ENCODE peak calls at places on chromosomes 11 and 22, in seven cellular contexts. B, A, C, X, Q, Z and K are unnamed samples.

GRCh38 chr22:35446365-35446764 is 46.4 kb downstream of the MCM5 start:
- DNase-seq in B (no peak), A (no peak), C (peak; percentile 95), X (peak; percentile 73), Q (peak; percentile 87), Z (no peak), K (no peak)

GRCh38 chr22:49306632-49306975 is 521.1 kb downstream of the BRD1 start:
- DNase-seq in B (no peak), A (no peak), C (no peak), X (no peak), Q (no peak), Z (no peak), K (no peak)

GRCh38 chr22:46829140-46829891 is 66.9 kb downstream of the TBC1D22A start:
- DNase-seq in B (no peak), A (no peak), C (peak; percentile 90), X (peak; percentile 66), Q (peak; percentile 69), Z (no peak), K (no peak)

GRCh38 chr11:118434553-118435232 is 1.6 kb upstream of the KMT2A start:
- DNase-seq in B (peak; percentile 66), A (peak; percentile 47), C (peak; percentile 24), X (no peak), Q (peak; percentile 57), Z (no peak), K (peak; percentile 82)

GRCh38 chr11:7527029-7527428 is 13.2 kb downstream of the PPFIBP2 start:
- DNase-seq in B (no peak), A (peak; percentile 23), C (no peak), X (no peak), Q (no peak), Z (no peak), K (no peak)

GRCh38 chr22:41822289-41823057 is 10.4 kb upstream of the SREBF2 start:
- DNase-seq in B (peak; percentile 58), A (no peak), C (peak; percentile 85), X (no peak), Q (peak; percentile 70), Z (peak; percentile 65), K (peak; percentile 79)

GRCh38 chr11:79047356-79047755 is 393.5 kb downstream of the TENM4 start:
- DNase-seq in B (no peak), A (no peak), C (no peak), X (no peak), Q (no peak), Z (no peak), K (peak; percentile 74)

GRCh38 chr22:32987081-32987631 is 71.0 kb downstream of the SYN3 start:
- DNase-seq in B (no peak), A (no peak), C (no peak), X (no peak), Q (no peak), Z (no peak), K (peak; percentile 60)

GRCh38 chr11:8263109-8263768 is 439 bp downstream of the LMO1 start:
- DNase-seq in B (peak; percentile 75), A (no peak), C (no peak), X (no peak), Q (no peak), Z (peak; percentile 30), K (peak; percentile 77)

GRCh38 chr11:77515483-77515882 is 41.6 kb upstream of the PAK1 start:
- DNase-seq in B (no peak), A (no peak), C (no peak), X (no peak), Q (no peak), Z (no peak), K (peak; percentile 78)

GRCh38 chr11:45280449-45280848 is 5.7 kb downstream of the SYT13 start:
- DNase-seq in B (no peak), A (no peak), C (no peak), X (no peak), Q (no peak), Z (peak; percentile 73), K (peak; percentile 71)

GRCh38 chr11:78085972-78086371 is 6.3 kb upstream of the NDUFC2 start:
- DNase-seq in B (peak; percentile 46), A (no peak), C (no peak), X (no peak), Q (no peak), Z (no peak), K (peak; percentile 59)

GRCh38 chr22:35797411-35797810 is 79.7 kb downstream of the APOL5 start:
- DNase-seq in B (no peak), A (no peak), C (no peak), X (no peak), Q (no peak), Z (no peak), K (no peak)

GRCh38 chr11:15819679-15820286 is 536.6 kb downstream of the SOX6 start:
- DNase-seq in B (no peak), A (peak; percentile 62), C (peak; percentile 37), X (no peak), Q (peak; percentile 41), Z (peak; percentile 16), K (peak; percentile 78)

GRCh38 chr11:40185793-40186192 is 1273.7 kb downstream of the LRRC4C start:
- DNase-seq in B (no peak), A (no peak), C (no peak), X (no peak), Q (no peak), Z (no peak), K (peak; percentile 59)

GRCh38 chr11:2768471-2769408 is 68.9 kb upstream of the KCNQ1OT1 start:
- DNase-seq in B (no peak), A (peak; percentile 21), C (peak; percentile 83), X (peak; percentile 48), Q (peak; percentile 60), Z (no peak), K (no peak)

GRCh38 chr11:27282806-27283205 is 80.2 kb downstream of the CCDC34 start:
- DNase-seq in B (no peak), A (no peak), C (no peak), X (no peak), Q (no peak), Z (no peak), K (no peak)

GRCh38 chr11:1336836-1337646 is 27.6 kb upstream of the TOLLIP start:
- DNase-seq in B (no peak), A (peak; percentile 53), C (no peak), X (no peak), Q (no peak), Z (no peak), K (peak; percentile 74)

GRCh38 chr11:12201016-12201985 is 90.9 kb downstream of the MICAL2 start:
- DNase-seq in B (no peak), A (no peak), C (peak; percentile 91), X (peak; percentile 83), Q (no peak), Z (no peak), K (no peak)

GRCh38 chr22:39348909-39349505 is 784 bp upstream of the SYNGR1 start:
- DNase-seq in B (peak; percentile 38), A (no peak), C (no peak), X (no peak), Q (no peak), Z (peak; percentile 35), K (peak; percentile 57)

GRCh38 chr11:98300777-98301176 is 720.0 kb upstream of the CNTN5 start:
- DNase-seq in B (no peak), A (no peak), C (no peak), X (no peak), Q (no peak), Z (no peak), K (peak; percentile 47)

GRCh38 chr11:60810151-60810550 is 25.0 kb downstream of the MS4A10 start:
- DNase-seq in B (no peak), A (no peak), C (no peak), X (no peak), Q (no peak), Z (no peak), K (no peak)

GRCh38 chr11:114172871-114173444 is 113.4 kb downstream of the ZBTB16 start:
- DNase-seq in B (peak; percentile 53), A (no peak), C (no peak), X (no peak), Q (no peak), Z (no peak), K (peak; percentile 88)

GRCh38 chr11:130775306-130776043 is 140.8 kb downstream of the SNX19 start:
- DNase-seq in B (no peak), A (no peak), C (peak; percentile 91), X (no peak), Q (no peak), Z (no peak), K (no peak)

GRCh38 chr22:49150801-49151221 is 676.9 kb downstream of the BRD1 start:
- DNase-seq in B (no peak), A (no peak), C (no peak), X (no peak), Q (no peak), Z (no peak), K (peak; percentile 63)

GRCh38 chr11:96107143-96107829 is 183.4 kb upstream of the MTMR2 start:
- DNase-seq in B (no peak), A (no peak), C (no peak), X (no peak), Q (no peak), Z (no peak), K (peak; percentile 74)

GRCh38 chr22:27844656-27845602 is 43.4 kb upstream of the MN1 start:
- DNase-seq in B (no peak), A (no peak), C (no peak), X (no peak), Q (no peak), Z (no peak), K (no peak)

GRCh38 chr11:56932572-56933235 is 56.0 kb upstream of the OR5AK2 start:
- DNase-seq in B (no peak), A (no peak), C (peak; percentile 85), X (peak; percentile 53), Q (peak; percentile 83), Z (peak; percentile 1), K (no peak)

GRCh38 chr22:44125421-44125820 is 55.3 kb upstream of the PARVG start:
- DNase-seq in B (no peak), A (no peak), C (no peak), X (no peak), Q (no peak), Z (no peak), K (no peak)

GRCh38 chr11:134665571-134666268 is 253.7 kb upstream of the B3GAT1 start:
- DNase-seq in B (no peak), A (no peak), C (no peak), X (no peak), Q (no peak), Z (no peak), K (no peak)

GRCh38 chr11:128685383-128686044 is 8.4 kb upstream of the FLI1 start:
- DNase-seq in B (no peak), A (no peak), C (no peak), X (no peak), Q (no peak), Z (no peak), K (no peak)

GRCh38 chr11:115198301-115198700 is 305.9 kb downstream of the CADM1 start:
- DNase-seq in B (no peak), A (no peak), C (no peak), X (no peak), Q (no peak), Z (no peak), K (no peak)

GRCh38 chr11:20042025-20042639 is 118.1 kb downstream of the DBX1 start:
- DNase-seq in B (no peak), A (no peak), C (no peak), X (no peak), Q (no peak), Z (no peak), K (peak; percentile 64)

GRCh38 chr22:48449466-48450187 is 1378.0 kb downstream of the BRD1 start:
- DNase-seq in B (no peak), A (no peak), C (no peak), X (no peak), Q (no peak), Z (no peak), K (no peak)

GRCh38 chr11:115869780-115870431 is 365.7 kb upstream of the CADM1 start:
- DNase-seq in B (no peak), A (peak; percentile 2), C (no peak), X (no peak), Q (peak; percentile 41), Z (peak; percentile 26), K (peak; percentile 90)

GRCh38 chr11:31764766-31765165 is 46.4 kb downstream of the PAX6 start:
- DNase-seq in B (peak; percentile 73), A (no peak), C (no peak), X (no peak), Q (no peak), Z (no peak), K (peak; percentile 89)

GRCh38 chr22:41447435-41448188 is 1.0 kb upstream of the TOB2 start:
- DNase-seq in B (peak; percentile 63), A (peak; percentile 69), C (peak; percentile 61), X (peak; percentile 34), Q (peak; percentile 59), Z (peak; percentile 49), K (peak; percentile 87)